ENCODE peak calls at places on chromosome 7, in six cellular contexts. One of them, this sample, is unnamed.
A peak's percentile ranks its signal among the peaks of the same experiment; 100 is the strongest.

GRCh38 chr7:1355568-1356340 is 103.5 kb downstream of the MICALL2 start:
- DNase-seq in AML-193: no peak
- DNase-seq in RWPE1: no peak
- DNase-seq in NCI-H82: no peak
- DNase-seq in stimulated activated naive CD8-positive, alpha-beta T cell treated with anti-CD3 and anti-CD28 coated beads, Interleukin-15, Interleukin-2, amounts not matched to agents 100 U/mL and 50 U/mL, for 24 hours: no peak
- DNase-seq in lower leg skin: no peak
- DNase-seq in this sample: no peak

GRCh38 chr7:1081931-1082401 is 5.9 kb upstream of the GPER1 start:
- DNase-seq in RWPE1: no peak
- DNase-seq in AML-193: no peak
- DNase-seq in stimulated activated naive CD8-positive, alpha-beta T cell treated with anti-CD3 and anti-CD28 coated beads, Interleukin-15, Interleukin-2, amounts not matched to agents 100 U/mL and 50 U/mL, for 24 hours: no peak
- DNase-seq in lower leg skin: no peak
- DNase-seq in NCI-H82: no peak
- DNase-seq in this sample: no peak

GRCh38 chr7:145050415-145050814 is 214.6 kb upstream of the TPK1 start:
- DNase-seq in stimulated activated naive CD8-positive, alpha-beta T cell treated with anti-CD3 and anti-CD28 coated beads, Interleukin-15, Interleukin-2, amounts not matched to agents 100 U/mL and 50 U/mL, for 24 hours: no peak
- DNase-seq in lower leg skin: no peak
- DNase-seq in RWPE1: no peak
- DNase-seq in AML-193: no peak
- DNase-seq in NCI-H82: no peak
- DNase-seq in this sample: no peak

GRCh38 chr7:451255-452229 is 68.1 kb downstream of the PDGFA start:
- DNase-seq in RWPE1: no peak
- DNase-seq in NCI-H82: no peak
- DNase-seq in stimulated activated naive CD8-positive, alpha-beta T cell treated with anti-CD3 and anti-CD28 coated beads, Interleukin-15, Interleukin-2, amounts not matched to agents 100 U/mL and 50 U/mL, for 24 hours: no peak
- DNase-seq in AML-193: no peak
- DNase-seq in lower leg skin: no peak
- DNase-seq in this sample: no peak

GRCh38 chr7:130553398-130554029 is 61.6 kb downstream of the MEST start:
- DNase-seq in AML-193: no peak
- DNase-seq in lower leg skin: no peak
- DNase-seq in NCI-H82: no peak
- DNase-seq in stimulated activated naive CD8-positive, alpha-beta T cell treated with anti-CD3 and anti-CD28 coated beads, Interleukin-15, Interleukin-2, amounts not matched to agents 100 U/mL and 50 U/mL, for 24 hours: no peak
- DNase-seq in RWPE1: no peak
- DNase-seq in this sample: no peak

GRCh38 chr7:1713502-1714484 is 43.7 kb downstream of the ELFN1 start:
- DNase-seq in NCI-H82: peak; percentile 89
- DNase-seq in lower leg skin: no peak
- DNase-seq in AML-193: no peak
- DNase-seq in RWPE1: no peak
- DNase-seq in stimulated activated naive CD8-positive, alpha-beta T cell treated with anti-CD3 and anti-CD28 coated beads, Interleukin-15, Interleukin-2, amounts not matched to agents 100 U/mL and 50 U/mL, for 24 hours: no peak
- DNase-seq in this sample: no peak

GRCh38 chr7:15684834-15685233 is 1.6 kb downstream of the MEOX2 start:
- DNase-seq in lower leg skin: no peak
- DNase-seq in stimulated activated naive CD8-positive, alpha-beta T cell treated with anti-CD3 and anti-CD28 coated beads, Interleukin-15, Interleukin-2, amounts not matched to agents 100 U/mL and 50 U/mL, for 24 hours: no peak
- DNase-seq in RWPE1: no peak
- DNase-seq in NCI-H82: peak; percentile 38
- DNase-seq in AML-193: no peak
- DNase-seq in this sample: no peak

GRCh38 chr7:44348300-44348699 is 22.9 kb upstream of the CAMK2B start:
- DNase-seq in AML-193: no peak
- DNase-seq in lower leg skin: no peak
- DNase-seq in RWPE1: no peak
- DNase-seq in stimulated activated naive CD8-positive, alpha-beta T cell treated with anti-CD3 and anti-CD28 coated beads, Interleukin-15, Interleukin-2, amounts not matched to agents 100 U/mL and 50 U/mL, for 24 hours: no peak
- DNase-seq in NCI-H82: peak; percentile 35
- DNase-seq in this sample: peak; percentile 70

GRCh38 chr7:142231716-142232115 is 26.1 kb downstream of the PRSS58 start:
- DNase-seq in NCI-H82: peak; percentile 99
- DNase-seq in lower leg skin: no peak
- DNase-seq in RWPE1: no peak
- DNase-seq in AML-193: no peak
- DNase-seq in stimulated activated naive CD8-positive, alpha-beta T cell treated with anti-CD3 and anti-CD28 coated beads, Interleukin-15, Interleukin-2, amounts not matched to agents 100 U/mL and 50 U/mL, for 24 hours: no peak
- DNase-seq in this sample: peak; percentile 35

GRCh38 chr7:47284691-47285246 is 297.1 kb downstream of the TNS3 start:
- DNase-seq in AML-193: no peak
- DNase-seq in NCI-H82: no peak
- DNase-seq in lower leg skin: peak; percentile 65
- DNase-seq in stimulated activated naive CD8-positive, alpha-beta T cell treated with anti-CD3 and anti-CD28 coated beads, Interleukin-15, Interleukin-2, amounts not matched to agents 100 U/mL and 50 U/mL, for 24 hours: no peak
- DNase-seq in RWPE1: no peak
- DNase-seq in this sample: no peak

GRCh38 chr7:138472292-138473079 is 12.4 kb downstream of the TRIM24 start:
- DNase-seq in AML-193: no peak
- DNase-seq in RWPE1: no peak
- DNase-seq in stimulated activated naive CD8-positive, alpha-beta T cell treated with anti-CD3 and anti-CD28 coated beads, Interleukin-15, Interleukin-2, amounts not matched to agents 100 U/mL and 50 U/mL, for 24 hours: no peak
- DNase-seq in lower leg skin: no peak
- DNase-seq in NCI-H82: no peak
- DNase-seq in this sample: no peak

GRCh38 chr7:23472974-23473847 is 2.9 kb upstream of the IGF2BP3 start:
- DNase-seq in lower leg skin: no peak
- DNase-seq in RWPE1: no peak
- DNase-seq in NCI-H82: peak; percentile 76
- DNase-seq in AML-193: no peak
- DNase-seq in stimulated activated naive CD8-positive, alpha-beta T cell treated with anti-CD3 and anti-CD28 coated beads, Interleukin-15, Interleukin-2, amounts not matched to agents 100 U/mL and 50 U/mL, for 24 hours: no peak
- DNase-seq in this sample: peak; percentile 41

GRCh38 chr7:157717211-157718174 is 380.7 kb downstream of the DNAJB6 start:
- DNase-seq in RWPE1: no peak
- DNase-seq in NCI-H82: no peak
- DNase-seq in AML-193: no peak
- DNase-seq in lower leg skin: peak; percentile 78
- DNase-seq in stimulated activated naive CD8-positive, alpha-beta T cell treated with anti-CD3 and anti-CD28 coated beads, Interleukin-15, Interleukin-2, amounts not matched to agents 100 U/mL and 50 U/mL, for 24 hours: no peak
- DNase-seq in this sample: no peak

GRCh38 chr7:151727579-151728285 is 149.2 kb downstream of the PRKAG2 start:
- DNase-seq in lower leg skin: peak; percentile 97
- DNase-seq in AML-193: peak; percentile 72
- DNase-seq in NCI-H82: no peak
- DNase-seq in RWPE1: peak; percentile 96
- DNase-seq in stimulated activated naive CD8-positive, alpha-beta T cell treated with anti-CD3 and anti-CD28 coated beads, Interleukin-15, Interleukin-2, amounts not matched to agents 100 U/mL and 50 U/mL, for 24 hours: peak; percentile 68
- DNase-seq in this sample: peak; percentile 95

GRCh38 chr7:30923009-30923773 is 11.5 kb downstream of the AQP1 start:
- DNase-seq in NCI-H82: no peak
- DNase-seq in stimulated activated naive CD8-positive, alpha-beta T cell treated with anti-CD3 and anti-CD28 coated beads, Interleukin-15, Interleukin-2, amounts not matched to agents 100 U/mL and 50 U/mL, for 24 hours: no peak
- DNase-seq in lower leg skin: peak; percentile 79
- DNase-seq in RWPE1: no peak
- DNase-seq in AML-193: no peak
- DNase-seq in this sample: no peak

GRCh38 chr7:111840528-111840927 is 278.2 kb upstream of the IMMP2L start:
- DNase-seq in NCI-H82: no peak
- DNase-seq in stimulated activated naive CD8-positive, alpha-beta T cell treated with anti-CD3 and anti-CD28 coated beads, Interleukin-15, Interleukin-2, amounts not matched to agents 100 U/mL and 50 U/mL, for 24 hours: no peak
- DNase-seq in RWPE1: no peak
- DNase-seq in lower leg skin: no peak
- DNase-seq in AML-193: no peak
- DNase-seq in this sample: no peak

GRCh38 chr7:46133076-46133475 is 212.0 kb upstream of the IGFBP3 start:
- DNase-seq in RWPE1: no peak
- DNase-seq in AML-193: no peak
- DNase-seq in stimulated activated naive CD8-positive, alpha-beta T cell treated with anti-CD3 and anti-CD28 coated beads, Interleukin-15, Interleukin-2, amounts not matched to agents 100 U/mL and 50 U/mL, for 24 hours: no peak
- DNase-seq in NCI-H82: no peak
- DNase-seq in lower leg skin: no peak
- DNase-seq in this sample: no peak

GRCh38 chr7:117982071-117983055 is 109.1 kb upstream of the CTTNBP2 start:
- DNase-seq in AML-193: peak; percentile 6
- DNase-seq in RWPE1: no peak
- DNase-seq in lower leg skin: no peak
- DNase-seq in NCI-H82: no peak
- DNase-seq in stimulated activated naive CD8-positive, alpha-beta T cell treated with anti-CD3 and anti-CD28 coated beads, Interleukin-15, Interleukin-2, amounts not matched to agents 100 U/mL and 50 U/mL, for 24 hours: no peak
- DNase-seq in this sample: no peak

GRCh38 chr7:135355377-135356048 is 121.9 kb downstream of the STRA8 start:
- DNase-seq in stimulated activated naive CD8-positive, alpha-beta T cell treated with anti-CD3 and anti-CD28 coated beads, Interleukin-15, Interleukin-2, amounts not matched to agents 100 U/mL and 50 U/mL, for 24 hours: no peak
- DNase-seq in lower leg skin: no peak
- DNase-seq in RWPE1: no peak
- DNase-seq in NCI-H82: no peak
- DNase-seq in AML-193: no peak
- DNase-seq in this sample: no peak

GRCh38 chr7:30906520-30907240 is 5.0 kb upstream of the AQP1 start:
- DNase-seq in NCI-H82: peak; percentile 51
- DNase-seq in stimulated activated naive CD8-positive, alpha-beta T cell treated with anti-CD3 and anti-CD28 coated beads, Interleukin-15, Interleukin-2, amounts not matched to agents 100 U/mL and 50 U/mL, for 24 hours: no peak
- DNase-seq in AML-193: no peak
- DNase-seq in RWPE1: peak; percentile 27
- DNase-seq in lower leg skin: no peak
- DNase-seq in this sample: no peak

GRCh38 chr7:4882742-4883351 is 669 bp downstream of the RADIL start:
- DNase-seq in lower leg skin: no peak
- DNase-seq in NCI-H82: peak; percentile 55
- DNase-seq in AML-193: no peak
- DNase-seq in stimulated activated naive CD8-positive, alpha-beta T cell treated with anti-CD3 and anti-CD28 coated beads, Interleukin-15, Interleukin-2, amounts not matched to agents 100 U/mL and 50 U/mL, for 24 hours: no peak
- DNase-seq in RWPE1: no peak
- DNase-seq in this sample: no peak

GRCh38 chr7:83738436-83738835 is 89.5 kb upstream of the SEMA3E start:
- DNase-seq in stimulated activated naive CD8-positive, alpha-beta T cell treated with anti-CD3 and anti-CD28 coated beads, Interleukin-15, Interleukin-2, amounts not matched to agents 100 U/mL and 50 U/mL, for 24 hours: no peak
- DNase-seq in lower leg skin: no peak
- DNase-seq in NCI-H82: no peak
- DNase-seq in AML-193: no peak
- DNase-seq in RWPE1: no peak
- DNase-seq in this sample: no peak

GRCh38 chr7:105306160-105306784 is 82.4 kb downstream of the SRPK2 start:
- DNase-seq in AML-193: no peak
- DNase-seq in lower leg skin: no peak
- DNase-seq in NCI-H82: no peak
- DNase-seq in stimulated activated naive CD8-positive, alpha-beta T cell treated with anti-CD3 and anti-CD28 coated beads, Interleukin-15, Interleukin-2, amounts not matched to agents 100 U/mL and 50 U/mL, for 24 hours: no peak
- DNase-seq in RWPE1: no peak
- DNase-seq in this sample: no peak